ENCODE peak calls at places on chromosomes 16 and 17, in five cellular contexts. I is AG04450, U is IMR-90, C is cardiac fibroblast, W is fibroblast of pulmonary artery. Z is an unnamed sample.

GRCh38 chr17:43135454-43135819 is 10.3 kb upstream of the BRCA1 start:
- DNase-seq in I (no peak), U (no peak), C (no peak), W (no peak), Z (no peak)

GRCh38 chr17:17391575-17392370 is 85.0 kb upstream of the MED9 start:
- DNase-seq in I (no peak), U (no peak), C (no peak), W (no peak), Z (peak)

GRCh38 chr17:41530062-41531048 is 2.2 kb upstream of the KRT19 start:
- DNase-seq in I (peak), U (peak), C (peak), W (peak), Z (no peak)

GRCh38 chr17:67772679-67773078 is 52.6 kb upstream of the BPTF start:
- DNase-seq in I (no peak), U (no peak), C (no peak), W (no peak), Z (no peak)

GRCh38 chr17:38428150-38428642 is at the start of gene ARHGAP23:
- DNase-seq in I (peak), U (peak), C (peak), W (peak), Z (peak)

GRCh38 chr16:88856122-88856827 is 472 bp downstream of the GALNS start:
- DNase-seq in I (no peak), U (no peak), C (no peak), W (no peak), Z (no peak)

GRCh38 chr16:50555892-50556673 is 7.9 kb downstream of the NKD1 start:
- DNase-seq in I (no peak), U (no peak), C (no peak), W (no peak), Z (no peak)

GRCh38 chr17:72433797-72434196 is 313.0 kb downstream of the SOX9 start:
- DNase-seq in I (no peak), U (no peak), C (no peak), W (no peak), Z (no peak)

GRCh38 chr17:61581611-61582349 is 9.2 kb downstream of the NACA2 start:
- DNase-seq in I (no peak), U (peak), C (no peak), W (no peak), Z (no peak)

GRCh38 chr17:17783825-17784598 is 52.8 kb downstream of the SREBF1 start:
- DNase-seq in I (no peak), U (no peak), C (peak), W (peak), Z (peak)

GRCh38 chr16:13397126-13397525 is 495.7 kb downstream of the SHISA9 start:
- DNase-seq in I (no peak), U (no peak), C (no peak), W (no peak), Z (no peak)

GRCh38 chr16:49696414-49697101 is 159.4 kb downstream of the ZNF423 start:
- DNase-seq in I (no peak), U (no peak), C (no peak), W (no peak), Z (no peak)

GRCh38 chr17:26774291-26775218 is 519.4 kb upstream of the WSB1 start:
- DNase-seq in I (no peak), U (no peak), C (no peak), W (no peak), Z (no peak)

GRCh38 chr16:13957197-13958078 is 37.5 kb downstream of the ERCC4 start:
- DNase-seq in I (peak), U (peak), C (peak), W (peak), Z (peak)

GRCh38 chr17:835263-835662 is 53.1 kb downstream of the MRM3 start:
- DNase-seq in I (peak), U (peak), C (peak), W (peak), Z (no peak)

GRCh38 chr17:61431594-61432311 is 20.5 kb upstream of the TBX4 start:
- DNase-seq in I (no peak), U (peak), C (peak), W (peak), Z (no peak)

GRCh38 chr16:24178496-24178895 is 77.6 kb upstream of the CACNG3 start:
- DNase-seq in I (no peak), U (no peak), C (no peak), W (no peak), Z (no peak)

GRCh38 chr16:27436921-27437650 is 35.1 kb downstream of the IL21R start:
- DNase-seq in I (no peak), U (no peak), C (no peak), W (no peak), Z (no peak)

GRCh38 chr17:81840826-81841778 is 6.3 kb upstream of the PPP1R27 start:
- DNase-seq in I (no peak), U (no peak), C (no peak), W (no peak), Z (no peak)

GRCh38 chr16:17224859-17225258 is 245.9 kb downstream of the XYLT1 start:
- DNase-seq in I (peak), U (peak), C (peak), W (peak), Z (no peak)

GRCh38 chr16:3951861-3952332 is 71.4 kb upstream of the CREBBP start:
- DNase-seq in I (no peak), U (peak), C (peak), W (peak), Z (no peak)

GRCh38 chr17:19876524-19877161 is 8.9 kb upstream of the ULK2 start:
- DNase-seq in I (no peak), U (no peak), C (no peak), W (no peak), Z (no peak)

GRCh38 chr16:54000361-54000760 is 286.2 kb downstream of the IRX3 start:
- DNase-seq in I (no peak), U (no peak), C (peak), W (no peak), Z (peak)

GRCh38 chr17:77164483-77165030 is 23.8 kb downstream of the SEC14L1 start:
- DNase-seq in I (no peak), U (peak), C (no peak), W (no peak), Z (no peak)

GRCh38 chr17:72474740-72475477 is 354.1 kb downstream of the SOX9 start:
- DNase-seq in I (no peak), U (no peak), C (no peak), W (no peak), Z (no peak)

GRCh38 chr17:15350777-15351486 is 9.5 kb upstream of the TEKT3 start:
- DNase-seq in I (no peak), U (no peak), C (no peak), W (no peak), Z (no peak)

GRCh38 chr16:56866955-56867830 is 2.2 kb downstream of the SLC12A3 start:
- DNase-seq in I (no peak), U (peak), C (peak), W (peak), Z (peak)

GRCh38 chr16:81918927-81919326 is 92.3 kb downstream of the SDR42E1 start:
- DNase-seq in I (no peak), U (no peak), C (no peak), W (no peak), Z (no peak)

GRCh38 chr17:47719411-47720152 is 13.5 kb upstream of the TBX21 start:
- DNase-seq in I (peak), U (peak), C (peak), W (no peak), Z (no peak)

GRCh38 chr17:4771519-4772234 is at the start of gene TM4SF5:
- DNase-seq in I (no peak), U (no peak), C (no peak), W (no peak), Z (no peak)

GRCh38 chr17:17557796-17558195 is 33.7 kb downstream of the PEMT start:
- DNase-seq in I (no peak), U (no peak), C (no peak), W (no peak), Z (no peak)

GRCh38 chr16:85935957-85936760 is 37.2 kb downstream of the IRF8 start:
- DNase-seq in I (no peak), U (no peak), C (no peak), W (no peak), Z (no peak)

GRCh38 chr17:34584805-34585416 is 5.5 kb downstream of the TMEM132E start:
- DNase-seq in I (no peak), U (peak), C (peak), W (peak), Z (peak)

GRCh38 chr17:8468988-8469387 is 33.3 kb downstream of the NDEL1 start:
- DNase-seq in I (no peak), U (no peak), C (no peak), W (no peak), Z (no peak)

GRCh38 chr17:13885953-13886889 is 183.1 kb upstream of the COX10 start:
- DNase-seq in I (peak), U (peak), C (no peak), W (no peak), Z (no peak)

GRCh38 chr16:23432176-23433128 is 20.5 kb downstream of the COG7 start:
- DNase-seq in I (no peak), U (peak), C (no peak), W (peak), Z (no peak)

GRCh38 chr16:4506450-4506849 is 30.3 kb downstream of the HMOX2 start:
- DNase-seq in I (no peak), U (peak), C (peak), W (peak), Z (peak)

DNA sequence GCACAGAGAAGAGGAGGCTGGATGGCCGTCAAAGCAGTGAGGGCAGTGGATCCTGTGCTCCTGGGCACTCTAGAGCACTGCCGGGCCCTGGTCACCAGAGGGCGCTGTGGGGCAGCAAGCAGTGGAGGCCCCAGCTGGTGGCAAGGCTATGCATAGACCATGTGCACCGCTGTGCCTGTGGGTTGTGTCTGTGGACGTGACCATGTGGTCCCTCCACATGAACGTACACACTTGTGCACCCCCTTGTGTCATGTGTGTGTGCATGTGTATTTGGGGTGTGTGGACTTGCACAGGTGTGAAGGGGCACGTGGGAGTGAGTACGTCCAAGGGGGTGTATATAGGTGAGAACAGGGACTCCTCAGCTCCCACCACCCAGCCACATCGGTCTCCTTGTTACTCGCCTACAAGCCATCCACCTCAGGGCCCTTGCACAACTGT is 4.4 kb upstream of the MAP2K3 start:
- DNase-seq in I (peak), U (peak), C (peak), W (peak), Z (peak)
- H3K4me3 ChIP-seq in I (no peak), U (no peak), C (no peak), W (no peak), Z (no peak)

DNA sequence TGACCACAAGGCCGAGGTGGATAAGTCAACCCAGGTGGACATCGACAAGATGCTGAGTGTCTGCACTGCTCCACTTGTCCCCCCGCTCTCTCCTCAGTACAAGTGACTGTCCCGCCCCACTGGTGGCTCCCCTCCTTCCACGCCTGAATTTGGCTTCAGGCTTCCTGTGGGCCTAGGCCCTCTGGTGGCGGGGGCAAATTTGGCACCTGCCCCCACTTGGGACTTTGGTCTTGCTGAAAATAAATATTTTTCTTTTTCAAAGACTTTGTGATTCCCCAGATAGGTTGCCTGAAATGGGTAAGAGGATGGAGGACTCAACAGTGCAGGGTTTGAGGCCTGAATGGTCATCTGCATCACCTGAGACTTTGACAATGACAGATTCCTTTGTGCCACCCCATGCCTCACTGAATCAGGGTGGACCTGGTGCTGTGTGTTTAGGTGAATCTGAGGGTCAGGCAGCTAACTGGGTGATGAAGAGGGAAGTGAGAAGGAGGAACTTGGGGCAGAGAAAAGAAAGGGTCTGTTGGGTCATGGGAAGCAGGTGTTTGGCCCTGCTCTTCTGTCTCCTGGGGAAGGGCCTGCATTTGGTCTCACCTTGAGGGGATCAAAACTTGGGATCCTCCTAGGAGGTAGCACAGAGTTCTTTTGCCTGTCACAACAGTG is 2.0 kb downstream of the C16orf86 start:
- DNase-seq in I (no peak), U (no peak), C (no peak), W (no peak), Z (no peak)
- H3K4me3 ChIP-seq in I (no peak), U (no peak), C (no peak), W (no peak), Z (no peak)

GRCh38 chr16:2333231-2333630 is 7.3 kb downstream of the ABCA3 start:
- DNase-seq in I (no peak), U (no peak), C (no peak), W (no peak), Z (no peak)
- H3K4me3 ChIP-seq in I (no peak), U (no peak), C (no peak), W (no peak), Z (no peak)

DNA sequence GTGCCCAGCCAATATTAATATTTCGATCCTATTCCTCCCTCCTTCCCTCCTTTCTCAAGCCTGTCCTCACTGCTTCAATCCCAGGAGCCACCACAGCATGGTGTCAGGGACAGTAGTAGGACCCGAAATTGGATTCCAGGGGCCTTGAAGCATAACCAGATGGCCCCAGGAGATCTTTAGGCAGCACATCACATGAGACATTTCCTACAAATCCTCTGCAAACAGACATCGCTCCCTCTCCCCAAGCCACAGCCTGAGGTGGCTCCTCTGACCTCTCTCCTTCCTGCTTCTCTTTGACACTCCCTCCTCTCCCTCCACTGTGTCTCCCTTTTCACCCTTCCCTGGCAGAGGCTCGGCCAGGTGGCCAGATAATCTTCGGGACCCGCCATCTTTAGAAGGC is 76.6 kb downstream of the BMERB1 start:
- DNase-seq in I (no peak), U (no peak), C (no peak), W (no peak), Z (no peak)
- H3K4me3 ChIP-seq in I (no peak), U (no peak), C (no peak), W (no peak), Z (no peak)

DNA sequence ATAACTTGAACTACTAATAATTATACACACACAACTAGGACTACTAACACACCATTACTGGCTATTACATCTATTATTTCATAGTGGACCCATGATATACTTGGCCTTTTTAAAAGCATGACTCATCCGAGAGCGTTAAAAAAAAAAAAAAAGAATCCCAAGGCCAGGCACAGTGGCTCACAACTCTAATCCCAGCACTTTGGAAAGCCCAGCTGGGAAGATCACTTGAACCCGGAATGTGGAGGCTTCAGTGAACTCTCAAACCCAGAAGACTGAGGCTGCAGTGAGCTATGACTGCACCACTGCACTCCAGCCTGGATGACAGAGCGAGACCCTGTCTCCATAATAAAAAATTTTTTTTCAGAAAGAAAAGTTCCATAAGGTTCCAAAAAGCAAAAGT is 3.1 kb downstream of the GLG1 start:
- DNase-seq in I (no peak), U (peak), C (peak), W (peak), Z (no peak)
- H3K4me3 ChIP-seq in I (no peak), U (no peak), C (no peak), W (no peak), Z (peak)

DNA sequence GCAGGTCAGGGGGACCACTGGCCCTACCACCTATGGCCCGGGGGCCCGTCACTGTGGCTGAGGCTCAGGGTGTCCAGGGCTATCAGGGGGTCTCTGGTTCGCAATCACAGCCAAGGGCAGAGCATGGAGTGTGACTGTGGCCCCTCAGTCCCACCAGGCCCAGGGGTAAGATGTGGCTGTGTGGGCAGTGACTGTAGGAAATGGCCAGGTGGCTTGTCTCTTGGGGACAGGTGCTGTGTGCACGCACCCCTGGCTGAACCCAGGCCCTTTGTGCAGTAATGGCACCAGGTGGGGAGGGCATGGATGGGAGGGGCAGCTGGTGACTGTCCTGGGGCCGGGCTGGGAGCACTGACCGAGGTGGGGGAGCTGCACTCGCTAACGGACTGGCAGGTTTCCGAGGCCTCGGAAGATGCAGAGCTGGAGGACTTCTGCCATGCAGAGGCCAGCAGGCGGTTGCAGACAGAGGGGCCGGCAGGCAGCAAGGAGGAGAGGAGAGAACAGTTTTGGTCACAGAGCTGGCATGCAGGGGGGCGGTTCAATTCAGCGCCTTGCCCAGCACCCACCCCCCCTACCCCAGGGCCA is 18.8 kb downstream of the IL34 start:
- DNase-seq in I (no peak), U (no peak), C (no peak), W (no peak), Z (no peak)
- H3K4me3 ChIP-seq in I (no peak), U (no peak), C (no peak), W (no peak), Z (no peak)